ENCODE peak calls at places on chromosome 2, in eight cellular contexts. E, K, H, O, X, C, N and B are unnamed samples.

GRCh38 chr2:158213743-158214142 is 112.1 kb downstream of the UPP2 start:
- DNase-seq in O (no peak), E (no peak), X (no peak), K (no peak), N (no peak), H (no peak), C (no peak), B (no peak)

GRCh38 chr2:1640301-1641135 is 103.8 kb downstream of the PXDN start:
- DNase-seq in X (no peak), E (no peak), K (no peak), N (no peak), H (no peak), O (no peak), C (no peak), B (no peak)

GRCh38 chr2:1620081-1620480 is 124.2 kb downstream of the PXDN start:
- DNase-seq in K (no peak), E (no peak), H (no peak), O (no peak), C (no peak), N (no peak), X (no peak), B (no peak)

GRCh38 chr2:83069724-83070123 is 1389.4 kb downstream of the SUCLG1 start:
- DNase-seq in E (no peak), N (no peak), O (no peak), K (no peak), C (no peak), X (no peak), H (no peak), B (no peak)

GRCh38 chr2:159076233-159076632 is 107.8 kb downstream of the TANC1 start:
- DNase-seq in N (no peak), H (no peak), X (no peak), E (no peak), K (no peak), O (no peak), C (no peak), B (no peak)

GRCh38 chr2:171553858-171554257 is 31.6 kb downstream of the CYBRD1 start:
- DNase-seq in K (peak; percentile 2), C (peak; percentile 90), H (no peak), X (no peak), E (no peak), N (no peak), O (no peak), B (peak; percentile 12)

GRCh38 chr2:88810017-88810416 is 118.5 kb downstream of the RPIA start:
- DNase-seq in E (no peak), H (no peak), N (no peak), O (no peak), X (no peak), K (no peak), C (no peak), B (no peak)

GRCh38 chr2:105712981-105713596 is 31.6 kb upstream of the NCK2 start:
- DNase-seq in N (no peak), E (no peak), H (no peak), X (no peak), C (peak; percentile 76), O (no peak), K (no peak), B (no peak)

GRCh38 chr2:127649100-127649611 is 3.2 kb downstream of the GPR17 start:
- DNase-seq in K (no peak), X (no peak), H (no peak), C (no peak), O (no peak), E (no peak), N (no peak), B (no peak)

GRCh38 chr2:121028577-121028976 is 256.4 kb downstream of the TFCP2L1 start:
- DNase-seq in N (no peak), H (no peak), O (no peak), E (no peak), X (no peak), C (no peak), K (no peak), B (no peak)

GRCh38 chr2:11187083-11187619 is 31.9 kb downstream of the SLC66A3 start:
- DNase-seq in E (no peak), C (no peak), O (no peak), X (no peak), K (no peak), H (no peak), N (no peak), B (no peak)

GRCh38 chr2:925711-926110 is 24.9 kb upstream of the SNTG2 start:
- DNase-seq in X (peak; percentile 80), K (no peak), H (no peak), C (no peak), O (no peak), E (no peak), N (no peak), B (no peak)

GRCh38 chr2:169509230-169509917 is at the start of gene KLHL41:
- DNase-seq in C (no peak), N (no peak), H (no peak), O (no peak), K (no peak), X (no peak), E (no peak), B (no peak)

GRCh38 chr2:231387904-231388724 is 7.4 kb upstream of the B3GNT7 start:
- DNase-seq in X (no peak), K (no peak), C (peak; percentile 98), H (no peak), O (no peak), N (no peak), E (no peak), B (peak; percentile 97)

GRCh38 chr2:168198476-168199192 is 48.8 kb downstream of the STK39 start:
- DNase-seq in H (no peak), X (no peak), E (no peak), C (no peak), N (no peak), O (no peak), K (no peak), B (no peak)

GRCh38 chr2:217151509-217152206 is 291.8 kb upstream of the TNP1 start:
- DNase-seq in O (no peak), C (peak; percentile 85), H (no peak), X (no peak), K (no peak), N (no peak), E (no peak), B (no peak)

GRCh38 chr2:46047280-46047679 is 249.9 kb upstream of the EPAS1 start:
- DNase-seq in K (no peak), E (no peak), C (no peak), O (no peak), N (no peak), H (no peak), X (no peak), B (no peak)

GRCh38 chr2:105744909-105745853 is at the start of gene NCK2:
- DNase-seq in E (peak; percentile 41), N (peak; percentile 50), K (no peak), C (no peak), X (peak; percentile 46), O (peak; percentile 62), H (no peak), B (no peak)

GRCh38 chr2:225137971-225138370 is 95.7 kb upstream of the DOCK10 start:
- DNase-seq in O (no peak), H (no peak), N (no peak), C (no peak), E (no peak), K (no peak), X (no peak), B (no peak)

GRCh38 chr2:178928077-178928476 is 120.9 kb upstream of the TTN start:
- DNase-seq in O (no peak), N (no peak), H (no peak), X (no peak), K (no peak), C (no peak), E (no peak), B (no peak)

GRCh38 chr2:171789956-171790355 is 102.7 kb downstream of the DYNC1I2 start:
- DNase-seq in E (no peak), C (no peak), O (no peak), K (no peak), H (no peak), X (no peak), N (no peak), B (no peak)

GRCh38 chr2:65661980-65662653 is 229.7 kb upstream of the SPRED2 start:
- DNase-seq in C (no peak), O (peak; percentile 9), X (no peak), K (no peak), H (no peak), N (no peak), E (no peak), B (no peak)

GRCh38 chr2:39743170-39743851 is 35.7 kb downstream of the THUMPD2 start:
- DNase-seq in C (peak; percentile 15), X (peak; percentile 66), E (no peak), O (no peak), K (no peak), N (no peak), H (no peak), B (no peak)

GRCh38 chr2:232320038-232320790 is 58.3 kb upstream of the ALPP start:
- DNase-seq in N (peak; percentile 15), E (no peak), K (no peak), C (no peak), X (no peak), O (no peak), H (no peak), B (no peak)

GRCh38 chr2:217826505-217826904 is 176.3 kb downstream of the TNS1 start:
- DNase-seq in N (no peak), C (no peak), X (no peak), K (no peak), O (no peak), H (no peak), E (no peak), B (no peak)

GRCh38 chr2:170817247-170817998 is 736 bp downstream of the GAD1 start:
- DNase-seq in X (peak; percentile 27), N (peak; percentile 51), E (peak; percentile 42), C (no peak), K (peak; percentile 27), H (no peak), O (peak; percentile 59), B (no peak)

GRCh38 chr2:207334631-207335371 is 169.1 kb upstream of the KLF7 start:
- DNase-seq in E (peak; percentile 55), N (no peak), O (peak; percentile 25), C (peak; percentile 23), K (no peak), X (peak; percentile 19), H (no peak), B (no peak)